ENCODE peak calls at places on chromosomes 4 and X, in four cellular contexts. M is hepatocyte, L is breast epithelium, G is psoas muscle. H is an unnamed sample.
A peak's percentile ranks its signal among the peaks of the same experiment; 100 is the strongest.

GRCh38 chrX:9285342-9285771 is 179.5 kb upstream of the TBL1X start:
- DNase-seq in M (no peak), L (no peak), G (no peak), H (no peak)

GRCh38 chrX:15497865-15498264 is 2.7 kb upstream of the BMX start:
- DNase-seq in M (peak; percentile 75), L (no peak), G (no peak), H (peak; percentile 16)

GRCh38 chrX:150119323-150119722 is 181.0 kb upstream of the EOLA2 start:
- DNase-seq in M (no peak), L (no peak), G (no peak), H (no peak)

GRCh38 chrX:23819385-23820234 is 36.6 kb downstream of the SAT1 start:
- DNase-seq in M (no peak), L (no peak), G (no peak), H (no peak)

GRCh38 chr4:52932586-52933482 is 70.7 kb downstream of the RASL11B start:
- DNase-seq in M (no peak), L (no peak), G (no peak), H (no peak)

GRCh38 chr4:77314697-77315096 is 157.7 kb downstream of the CCNG2 start:
- DNase-seq in M (no peak), L (no peak), G (no peak), H (no peak)

GRCh38 chr4:173990879-173991231 is 292.6 kb downstream of the FBXO8 start:
- DNase-seq in M (peak; percentile 61), L (no peak), G (peak; percentile 33), H (no peak)

GRCh38 chr4:122847931-122848330 is 21.3 kb downstream of the FGF2 start:
- DNase-seq in M (no peak), L (no peak), G (no peak), H (no peak)

GRCh38 chr4:112766422-112766821 is 129.5 kb downstream of the LARP7 start:
- DNase-seq in M (peak; percentile 49), L (no peak), G (no peak), H (no peak)

GRCh38 chrX:17405225-17405969 is 30.4 kb downstream of the NHS start:
- DNase-seq in M (peak; percentile 20), L (no peak), G (no peak), H (no peak)

GRCh38 chr4:7426525-7427171 is 8.1 kb downstream of the PSAPL1 start:
- DNase-seq in M (no peak), L (peak; percentile 12), G (peak; percentile 39), H (no peak)

GRCh38 chrX:24266996-24267395 is 46.9 kb downstream of the SUPT20HL2 start:
- DNase-seq in M (no peak), L (no peak), G (no peak), H (no peak)

GRCh38 chr4:8285143-8285975 is 15.8 kb downstream of the HTRA3 start:
- DNase-seq in M (no peak), L (no peak), G (peak; percentile 34), H (no peak)

GRCh38 chr4:41169256-41169655 is 45.1 kb downstream of the APBB2 start:
- DNase-seq in M (no peak), L (no peak), G (no peak), H (no peak)

GRCh38 chr4:41873380-41874295 is 61.6 kb upstream of the TMEM33 start:
- DNase-seq in M (no peak), L (no peak), G (no peak), H (no peak)

GRCh38 chrX:40469316-40469715 is 111.5 kb upstream of the ATP6AP2 start:
- DNase-seq in M (no peak), L (no peak), G (no peak), H (no peak)

GRCh38 chr4:86302242-86302641 is 57.6 kb downstream of the MAPK10 start:
- DNase-seq in M (peak; percentile 44), L (peak; percentile 39), G (no peak), H (no peak)

GRCh38 chr4:6942238-6942800 is 32.7 kb downstream of the TBC1D14 start:
- DNase-seq in M (peak; percentile 87), L (no peak), G (peak; percentile 48), H (peak; percentile 75)

GRCh38 chr4:183175631-183176232 is 76.7 kb downstream of the WWC2 start:
- DNase-seq in M (no peak), L (no peak), G (no peak), H (no peak)

GRCh38 chr4:152635876-152636275 is 43.9 kb downstream of the TMEM154 start:
- DNase-seq in M (no peak), L (no peak), G (no peak), H (no peak)

GRCh38 chr4:589219-589963 is 13.3 kb upstream of the TMEM271 start:
- DNase-seq in M (no peak), L (no peak), G (no peak), H (no peak)

GRCh38 chrX:150258463-150259430 is 104.4 kb upstream of the MAMLD1 start:
- DNase-seq in M (no peak), L (no peak), G (no peak), H (peak; percentile 27)

GRCh38 chr4:36900446-36900987 is 344.0 kb upstream of the NWD2 start:
- DNase-seq in M (no peak), L (no peak), G (no peak), H (no peak)

GRCh38 chr4:13829457-13829856 is 201.9 kb upstream of the BOD1L1 start:
- DNase-seq in M (no peak), L (no peak), G (no peak), H (no peak)

GRCh38 chrX:23202316-23202715 is 132.3 kb upstream of the PTCHD1 start:
- DNase-seq in M (no peak), L (no peak), G (no peak), H (no peak)

GRCh38 chr4:20572976-20573375 is 127.3 kb upstream of the PACRGL start:
- DNase-seq in M (no peak), L (no peak), G (no peak), H (no peak)

GRCh38 chrX:44872319-44872816 is 620 bp upstream of the KDM6A start:
- DNase-seq in M (peak; percentile 62), L (peak; percentile 30), G (no peak), H (no peak)

GRCh38 chr4:38145033-38145673 is 185.0 kb downstream of the PTTG2 start:
- DNase-seq in M (no peak), L (no peak), G (no peak), H (no peak)

GRCh38 chrX:10197597-10198210 is 40.9 kb downstream of the CLCN4 start:
- DNase-seq in M (no peak), L (no peak), G (no peak), H (no peak)

GRCh38 chr4:153486281-153487151 is 20.4 kb downstream of the TMEM131L start:
- DNase-seq in M (peak; percentile 74), L (peak; percentile 85), G (no peak), H (peak; percentile 49)

GRCh38 chrX:139967300-139967699 is 2.0 kb upstream of the CXorf66 start:
- DNase-seq in M (no peak), L (no peak), G (no peak), H (no peak)

GRCh38 chr4:68250151-68250930 is 4.8 kb upstream of the TMPRSS11B start:
- DNase-seq in M (no peak), L (no peak), G (no peak), H (no peak)

GRCh38 chrX:11786862-11787261 is 28.8 kb downstream of the MSL3 start:
- DNase-seq in M (no peak), L (no peak), G (no peak), H (no peak)

GRCh38 chr4:56874166-56874565 is 33.5 kb upstream of the REST start:
- DNase-seq in M (no peak), L (no peak), G (no peak), H (no peak)

GRCh38 chr4:110287130-110287529 is 88.7 kb upstream of the ELOVL6 start:
- DNase-seq in M (no peak), L (no peak), G (no peak), H (no peak)

GRCh38 chr4:110164251-110164650 is 34.2 kb downstream of the ELOVL6 start:
- DNase-seq in M (no peak), L (no peak), G (no peak), H (no peak)

GRCh38 chr4:183118585-183118984 is 19.5 kb downstream of the WWC2 start:
- DNase-seq in M (no peak), L (no peak), G (no peak), H (no peak)

GRCh38 chrX:43968347-43968746 is 4.8 kb downstream of the NDP start:
- DNase-seq in M (no peak), L (peak; percentile 26), G (no peak), H (no peak)

GRCh38 chrX:47316276-47317025 is 53.9 kb upstream of the ZNF157 start:
- DNase-seq in M (no peak), L (no peak), G (no peak), H (no peak)
- H3K4me3 ChIP-seq in M (no peak overlapping the region), L (no peak overlapping the region), G (no peak overlapping the region), H (no peak overlapping the region)

GRCh38 chrX:112048707-112049106 is 33.9 kb downstream of the TRPC5 start:
- DNase-seq in M (peak; percentile 32), L (no peak), G (no peak), H (no peak)
- TF ChIP-seq CTCF in M (peak; percentile 33), L (no peak), G (no peak), H (no peak)

DNA sequence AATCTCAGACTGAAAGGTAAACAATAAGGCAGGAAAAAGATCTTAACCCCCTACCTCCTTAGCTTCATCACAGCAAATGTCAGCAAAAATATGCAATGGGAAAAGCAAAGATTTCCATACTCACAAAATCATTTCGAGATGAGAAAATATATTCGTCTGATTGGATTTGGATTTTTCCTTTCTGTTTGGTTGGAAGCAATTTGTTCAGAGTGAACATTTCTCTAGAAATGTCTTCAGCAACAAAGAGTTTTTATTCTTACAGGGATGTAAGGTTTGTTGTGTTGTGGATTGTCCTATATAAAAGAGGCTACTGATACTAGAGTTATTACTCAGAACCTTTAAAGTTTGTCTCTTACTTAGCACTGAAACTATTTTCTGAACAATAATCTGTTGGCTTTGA is 23.8 kb downstream of the GRIA2 start:
- DNase-seq in M (no peak), L (no peak), G (no peak), H (no peak)
- H3K27ac ChIP-seq in M (no peak overlapping the region), L (no peak overlapping the region), G (no peak overlapping the region), H (no peak overlapping the region)

DNA sequence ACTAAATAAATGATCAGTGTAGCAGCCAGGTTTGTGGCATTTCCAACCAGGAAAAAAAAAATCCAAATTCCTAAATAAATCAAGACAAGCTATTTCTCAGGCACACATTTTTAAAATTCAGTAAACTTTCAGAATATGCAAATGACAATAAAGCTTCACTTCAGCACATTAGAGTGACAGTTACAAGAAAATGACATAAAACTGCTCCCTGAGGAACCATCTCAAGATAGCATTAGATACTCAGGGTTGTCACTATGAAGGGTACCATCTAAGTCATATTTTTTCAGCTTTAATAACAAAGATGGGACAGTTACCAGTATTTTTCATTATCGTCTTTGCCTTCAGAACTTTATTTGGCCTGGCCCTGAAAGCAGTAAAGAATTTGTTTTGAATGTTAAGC is 411.3 kb upstream of the RASGEF1B start:
- DNase-seq in M (no peak), L (no peak), G (no peak), H (no peak)
- H3K4me3 ChIP-seq in M (no peak overlapping the region), L (no peak overlapping the region), G (no peak overlapping the region), H (no peak overlapping the region)

GRCh38 chr4:22091906-22092305 is 143.3 kb upstream of the KCNIP4 start:
- DNase-seq in M (no peak), L (no peak), G (no peak), H (no peak)

GRCh38 chr4:22094217-22094616 is 145.6 kb upstream of the KCNIP4 start:
- DNase-seq in M (no peak), L (no peak), G (no peak), H (no peak)

GRCh38 chr4:22090655-22091350 is 142.2 kb upstream of the KCNIP4 start:
- DNase-seq in M (no peak), L (no peak), G (no peak), H (no peak)

GRCh38 chr4:22093126-22093525 is 144.6 kb upstream of the KCNIP4 start:
- DNase-seq in M (no peak), L (no peak), G (no peak), H (no peak)

GRCh38 chr4:22091351-22091731 is 142.8 kb upstream of the KCNIP4 start:
- DNase-seq in M (no peak), L (no peak), G (no peak), H (no peak)
- TF ChIP-seq CTCF in M (no peak), L (no peak), G (no peak), H (no peak)